ENCODE peak calls at places on chromosomes 4 and X, in seven cellular contexts. D, F, U, G, T, P and Y are unnamed samples.

GRCh38 chr4:101400096-101400495 is 52.8 kb upstream of the PPP3CA start:
- DNase-seq in T (no peak), U (no peak), D (peak), F (no peak), P (no peak), G (no peak), Y (no peak)

GRCh38 chr4:680931-681645 is 6.7 kb downstream of the MYL5 start:
- DNase-seq in U (peak), G (peak), F (no peak), P (peak), T (no peak), D (no peak), Y (peak)

GRCh38 chrX:54208531-54208930 is 25.5 kb upstream of the FAM120C start:
- DNase-seq in P (no peak), G (no peak), F (no peak), U (no peak), T (no peak), D (no peak), Y (no peak)

GRCh38 chrX:104098151-104098808 is 14.0 kb upstream of the ZCCHC18 start:
- DNase-seq in T (peak), D (peak), U (no peak), P (peak), F (peak), G (peak), Y (peak)

GRCh38 chr4:123443401-123444297 is 47.1 kb downstream of the SPRY1 start:
- DNase-seq in P (peak), U (no peak), F (no peak), G (peak), T (no peak), D (no peak), Y (peak)

GRCh38 chrX:119459181-119459580 is 9.1 kb upstream of the SLC25A5 start:
- DNase-seq in P (no peak), T (no peak), G (no peak), F (no peak), U (no peak), D (no peak), Y (no peak)

GRCh38 chr4:38832624-38833528 is 23.7 kb downstream of the TLR6 start:
- DNase-seq in D (no peak), U (no peak), G (no peak), P (no peak), T (no peak), F (no peak), Y (no peak)

GRCh38 chrX:42246814-42247213 is 323.5 kb upstream of the CASK start:
- DNase-seq in D (peak), U (no peak), T (no peak), G (no peak), P (no peak), F (no peak), Y (no peak)

GRCh38 chr4:124144302-124144701 is 568.2 kb downstream of the ANKRD50 start:
- DNase-seq in G (no peak), T (peak), D (peak), P (no peak), F (peak), U (no peak), Y (no peak)

GRCh38 chr4:37858112-37858511 is 31.6 kb downstream of the PGM2 start:
- DNase-seq in T (no peak), P (no peak), D (no peak), U (no peak), F (no peak), G (no peak), Y (no peak)

GRCh38 chr4:184732126-184732525 is 1.8 kb downstream of the CENPU start:
- DNase-seq in T (peak), P (no peak), F (peak), G (no peak), U (no peak), D (no peak), Y (no peak)

GRCh38 chr4:1604706-1605205 is 79.4 kb downstream of the FAM53A start:
- DNase-seq in P (no peak), T (peak), U (no peak), F (peak), G (no peak), D (no peak), Y (no peak)

GRCh38 chr4:155953151-155954117 is at the start of gene CTSO:
- DNase-seq in D (peak), G (peak), U (peak), P (peak), T (peak), F (peak), Y (peak)

GRCh38 chr4:24594887-24595286 is 10.5 kb upstream of the DHX15 start:
- DNase-seq in T (no peak), G (no peak), F (peak), U (no peak), P (no peak), D (peak), Y (no peak)

GRCh38 chr4:107747748-107748486 is 27.9 kb upstream of the PAPSS1 start:
- DNase-seq in U (no peak), P (no peak), T (peak), D (no peak), G (no peak), F (peak), Y (no peak)

GRCh38 chr4:177236889-177237288 is 72.8 kb upstream of the NEIL3 start:
- DNase-seq in G (no peak), D (no peak), P (no peak), F (no peak), T (no peak), U (no peak), Y (no peak)

GRCh38 chrX:2463973-2464676 is 36.7 kb downstream of the DHRSX start:
- DNase-seq in D (no peak), F (no peak), U (no peak), P (no peak), T (no peak), G (no peak), Y (no peak)

GRCh38 chrX:2325076-2325784 is 175.5 kb downstream of the DHRSX start:
- DNase-seq in F (no peak), P (no peak), U (no peak), G (peak), T (no peak), D (no peak), Y (no peak)

GRCh38 chr4:79535516-79535915 is 127.5 kb upstream of the GK2 start:
- DNase-seq in F (no peak), G (no peak), P (no peak), D (no peak), T (no peak), U (no peak), Y (no peak)

GRCh38 chrX:55111578-55112254 is 22.9 kb downstream of the PAGE2 start:
- DNase-seq in U (no peak), T (no peak), G (no peak), D (no peak), F (no peak), P (no peak), Y (no peak)

GRCh38 chr4:91973479-91974153 is 330.1 kb upstream of the GRID2 start:
- DNase-seq in D (no peak), U (no peak), G (no peak), P (no peak), T (no peak), F (no peak), Y (no peak)

GRCh38 chrX:40158036-40158706 is 60.4 kb upstream of the BCOR start:
- DNase-seq in T (peak), G (peak), P (peak), U (no peak), D (no peak), F (no peak), Y (peak)

GRCh38 chr4:73487233-73487632 is 5.7 kb downstream of the AFM start:
- DNase-seq in D (no peak), U (no peak), P (no peak), T (no peak), F (no peak), G (no peak), Y (no peak)

GRCh38 chrX:45598841-45599240 is 398.2 kb upstream of the DIPK2B start:
- DNase-seq in P (no peak), F (no peak), T (no peak), D (no peak), G (no peak), U (no peak), Y (no peak)

GRCh38 chr4:6339818-6340445 is 70.3 kb downstream of the WFS1 start:
- DNase-seq in F (no peak), G (no peak), T (no peak), P (no peak), U (no peak), D (no peak), Y (no peak)

GRCh38 chr4:118344801-118345200 is 8.0 kb downstream of the PRSS12 start:
- DNase-seq in T (no peak), D (no peak), F (no peak), P (no peak), U (no peak), G (no peak), Y (no peak)

GRCh38 chr4:156391297-156391653 is 437.6 kb upstream of the CTSO start:
- DNase-seq in U (no peak), P (no peak), D (no peak), G (no peak), T (no peak), F (no peak), Y (no peak)

GRCh38 chrX:9374537-9374936 is 90.3 kb upstream of the TBL1X start:
- DNase-seq in P (no peak), G (no peak), U (no peak), D (no peak), T (no peak), F (no peak), Y (no peak)

GRCh38 chr4:133154725-133155124 is 5.6 kb downstream of the PCDH10 start:
- DNase-seq in P (peak), F (no peak), U (no peak), G (no peak), T (no peak), D (peak), Y (peak)

GRCh38 chr4:146336413-146336807 is 122.1 kb downstream of the REELD1 start:
- DNase-seq in T (no peak), P (no peak), D (no peak), U (no peak), F (no peak), G (no peak), Y (no peak)

GRCh38 chr4:110638347-110638746 is 15.5 kb upstream of the PITX2 start:
- DNase-seq in G (no peak), D (no peak), U (no peak), P (no peak), T (no peak), F (no peak), Y (no peak)